ENCODE peak calls at places on chromosomes 12 and 14, in ten cellular contexts. S is ACHN, J is AG09319, Q is HFFc6, Z is mesothelial cell of epicardium, M is neural crest cell, W is PC-9, I is iris pigment epithelial cell, K is smooth muscle cell of the brain vasculature, V is naive B cell. E is an unnamed sample.
A peak's percentile ranks its signal among the peaks of the same experiment; 100 is the strongest.

GRCh38 chr12:122072031-122072970 is 6.3 kb upstream of the MLXIP start:
- DNase-seq in S (peak; percentile 84), J (peak; percentile 93), Q (peak; percentile 98), Z (no peak), M (no peak), W (peak; percentile 66), I (peak; percentile 99), K (peak; percentile 88), V (no peak), E (peak; percentile 85)

GRCh38 chr14:54329082-54329695 is 67.6 kb upstream of the CDKN3 start:
- DNase-seq in S (peak; percentile 57), J (peak; percentile 44), Q (peak; percentile 53), Z (peak; percentile 54), M (peak; percentile 44), W (peak; percentile 47), I (peak; percentile 70), K (no peak), V (no peak), E (peak; percentile 71)

GRCh38 chr12:65300679-65301349 is 22.3 kb downstream of the MSRB3 start:
- DNase-seq in S (peak; percentile 64), J (no peak), Q (peak; percentile 36), Z (no peak), M (no peak), W (peak; percentile 8), I (peak; percentile 52), K (no peak), V (no peak), E (no peak)

GRCh38 chr14:100132161-100132902 is 27.1 kb downstream of the DEGS2 start:
- DNase-seq in S (no peak), J (peak; percentile 15), Q (no peak), Z (no peak), M (no peak), W (no peak), I (no peak), K (no peak), V (no peak), E (peak; percentile 90)

GRCh38 chr14:50830044-50830931 is 674 bp downstream of the NIN start:
- DNase-seq in S (peak; percentile 39), J (no peak), Q (no peak), Z (peak; percentile 64), M (peak; percentile 60), W (peak; percentile 41), I (peak; percentile 60), K (no peak), V (peak; percentile 85), E (peak; percentile 64)

GRCh38 chr12:5435161-5435560 is 3.3 kb downstream of the NTF3 start:
- DNase-seq in S (no peak), J (no peak), Q (no peak), Z (no peak), M (no peak), W (no peak), I (no peak), K (no peak), V (no peak), E (no peak)

GRCh38 chr14:61126083-61126962 is 145.3 kb downstream of the SLC38A6 start:
- DNase-seq in S (no peak), J (no peak), Q (no peak), Z (no peak), M (no peak), W (no peak), I (no peak), K (no peak), V (no peak), E (no peak)

GRCh38 chr12:60173213-60174170 is 577.7 kb downstream of the SLC16A7 start:
- DNase-seq in S (no peak), J (no peak), Q (no peak), Z (no peak), M (no peak), W (no peak), I (no peak), K (no peak), V (no peak), E (no peak)

GRCh38 chr12:9363145-9363544 is 154.9 kb upstream of the PZP start:
- DNase-seq in S (no peak), J (no peak), Q (no peak), Z (no peak), M (no peak), W (no peak), I (no peak), K (no peak), V (no peak), E (no peak)